ENCODE peak calls at places on chromosomes 13 and 19, in eight cellular contexts. V is H1, Z is tibial artery, E is neural progenitor cell, I is cardiac muscle cell, M is thoracic aorta, D is tibial nerve, Y is pancreas. B is an unnamed sample. For H3K4me1, the result is how much of the 10 kb centered on the place peaks cover.

GRCh38 chr19:44903602-44904425 is 1.8 kb upstream of the APOE start:
- DNase-seq in V (peak), Z (peak), E (peak), I (peak), M (no peak), D (peak), Y (peak), B (no peak)

GRCh38 chr13:61905054-61905453 is 489.4 kb upstream of the PCDH20 start:
- DNase-seq in V (no peak), Z (no peak), E (no peak), I (no peak), M (no peak), D (no peak), Y (no peak), B (no peak)

GRCh38 chr13:95552539-95553270 is at the start of gene CLDN10:
- DNase-seq in V (peak), Z (no peak), E (peak), I (peak), M (no peak), D (no peak), Y (peak), B (peak)

GRCh38 chr19:14023404-14024235 is 4.3 kb upstream of the RLN3 start:
- DNase-seq in V (peak), Z (no peak), E (peak), I (peak), M (no peak), D (no peak), Y (peak), B (no peak)

GRCh38 chr13:110506859-110507566 is 54.5 kb downstream of the RAB20 start:
- DNase-seq in V (no peak), Z (peak), E (no peak), I (peak), M (no peak), D (peak), Y (peak), B (no peak)

GRCh38 chr13:35649162-35649561 is 172.7 kb upstream of the MAB21L1 start:
- DNase-seq in V (no peak), Z (no peak), E (no peak), I (no peak), M (no peak), D (no peak), Y (no peak), B (no peak)

GRCh38 chr13:99495478-99496321 is 5.6 kb upstream of the TM9SF2 start:
- DNase-seq in V (no peak), Z (no peak), E (no peak), I (no peak), M (no peak), D (no peak), Y (no peak), B (no peak)

GRCh38 chr13:72255908-72256307 is 388.9 kb upstream of the DACH1 start:
- DNase-seq in V (peak), Z (no peak), E (peak), I (peak), M (no peak), D (no peak), Y (peak), B (no peak)

GRCh38 chr19:29596885-29597525 is 9.1 kb upstream of the POP4 start:
- DNase-seq in V (no peak), Z (no peak), E (peak), I (peak), M (no peak), D (no peak), Y (no peak), B (no peak)

GRCh38 chr19:57558525-57558924 is 1.1 kb downstream of the ZNF550 start:
- DNase-seq in V (no peak), Z (no peak), E (no peak), I (peak), M (no peak), D (no peak), Y (no peak), B (no peak)

GRCh38 chr13:26074706-26075105 is 22.9 kb upstream of the SHISA2 start:
- DNase-seq in V (no peak), Z (no peak), E (no peak), I (no peak), M (no peak), D (no peak), Y (no peak), B (no peak)

GRCh38 chr13:75173457-75174356 is 308.3 kb downstream of the TBC1D4 start:
- DNase-seq in V (no peak), Z (no peak), E (no peak), I (no peak), M (no peak), D (no peak), Y (no peak), B (no peak)

GRCh38 chr13:108345016-108345415 is 75.5 kb downstream of the TNFSF13B start:
- DNase-seq in V (no peak), Z (no peak), E (peak), I (no peak), M (no peak), D (no peak), Y (no peak), B (no peak)

GRCh38 chr19:5080030-5080644 is 111.2 kb downstream of the KDM4B start:
- DNase-seq in V (no peak), Z (no peak), E (no peak), I (no peak), M (no peak), D (no peak), Y (no peak), B (no peak)

GRCh38 chr19:21709464-21709863 is 57.9 kb downstream of the ZNF100 start:
- DNase-seq in V (no peak), Z (no peak), E (no peak), I (no peak), M (no peak), D (no peak), Y (no peak), B (no peak)

GRCh38 chr19:12580180-12580694 is 29.0 kb upstream of the ZNF564 start:
- DNase-seq in V (no peak), Z (no peak), E (no peak), I (no peak), M (no peak), D (no peak), Y (no peak), B (no peak)

GRCh38 chr19:46890423-46891170 is 29.8 kb downstream of the ARHGAP35 start:
- DNase-seq in V (no peak), Z (no peak), E (no peak), I (no peak), M (no peak), D (no peak), Y (no peak), B (no peak)

GRCh38 chr13:41954226-41954625 is 6.7 kb downstream of the VWA8 start:
- DNase-seq in V (no peak), Z (no peak), E (no peak), I (no peak), M (no peak), D (no peak), Y (no peak), B (no peak)

GRCh38 chr13:57017357-57017756 is 123.4 kb upstream of the PRR20A start:
- DNase-seq in V (no peak), Z (no peak), E (no peak), I (no peak), M (no peak), D (no peak), Y (no peak), B (no peak)

GRCh38 chr13:99083976-99084375 is 106.1 kb upstream of the DOCK9 start:
- DNase-seq in V (no peak), Z (no peak), E (no peak), I (no peak), M (no peak), D (no peak), Y (peak), B (no peak)

GRCh38 chr19:44712864-44713515 is 14.0 kb downstream of the CEACAM16 start:
- DNase-seq in V (no peak), Z (no peak), E (no peak), I (no peak), M (no peak), D (no peak), Y (no peak), B (no peak)

GRCh38 chr13:29892149-29892548 is 41.7 kb upstream of the UBL3 start:
- DNase-seq in V (no peak), Z (no peak), E (no peak), I (no peak), M (no peak), D (no peak), Y (no peak), B (no peak)

DNA sequence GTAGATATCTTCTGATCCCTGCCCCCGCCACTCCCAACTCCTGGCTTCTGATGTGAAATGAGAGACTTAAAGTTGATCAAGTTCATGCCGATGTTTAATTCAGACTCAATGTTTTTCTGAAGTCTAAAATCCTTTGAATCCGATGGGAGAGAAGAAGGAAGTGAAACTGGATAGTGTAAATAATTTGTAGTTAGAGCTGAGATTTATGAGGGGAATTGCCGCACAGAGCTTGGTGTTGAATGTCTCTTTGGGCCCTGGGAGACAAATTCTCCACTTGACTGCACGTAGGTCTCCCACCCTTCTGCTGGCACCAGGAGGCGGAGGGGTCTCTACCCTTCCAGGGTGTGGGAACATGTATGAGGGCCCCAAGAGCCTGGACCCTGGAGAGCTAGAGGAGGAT is 140.9 kb upstream of the SERP2 start:
- DNase-seq in V (no peak), Z (no peak), E (no peak), I (no peak), M (no peak), D (no peak), Y (no peak), B (no peak)
- H3K4me1 ChIP-seq in V (under half), Z (under half), E (under half), I (under half), M (under half), D (half or more), Y (under half), B (under half)

DNA sequence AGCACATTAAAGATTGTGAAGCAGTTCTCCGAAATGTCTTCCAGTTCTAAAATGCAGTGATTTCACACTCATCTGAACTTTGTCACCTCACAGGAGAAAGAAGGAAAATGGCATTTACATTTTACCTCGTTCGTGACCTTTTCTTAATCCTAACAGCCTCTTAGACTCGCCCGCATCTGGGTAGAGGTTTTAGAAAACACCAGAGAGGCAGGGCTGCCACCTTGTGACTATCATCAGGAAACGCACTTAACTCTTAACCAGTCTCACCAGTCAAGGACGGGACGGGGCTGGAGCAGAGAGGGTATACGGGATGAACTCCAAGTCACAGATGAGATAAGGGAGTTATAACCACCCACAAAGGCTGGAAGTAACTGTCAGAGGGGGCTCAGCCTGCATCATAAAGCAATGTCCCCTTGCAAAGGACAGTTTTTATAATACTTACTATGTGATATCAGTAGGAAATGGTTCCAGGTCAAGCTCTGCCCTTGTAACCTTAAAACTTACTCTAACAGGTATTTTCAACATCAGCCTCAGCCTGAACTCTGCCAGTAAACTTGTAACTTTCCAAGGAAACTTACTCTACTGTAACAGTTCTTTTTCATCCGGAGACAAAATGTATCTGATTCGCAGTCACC is 8.6 kb upstream of the CEACAM6 start:
- DNase-seq in V (peak), Z (no peak), E (peak), I (no peak), M (no peak), D (no peak), Y (no peak), B (no peak)
- TF ChIP-seq CTCF in V (peak), Z (peak), E (peak), I (peak), M (no peak), D (no peak), Y (peak), B (peak)

DNA sequence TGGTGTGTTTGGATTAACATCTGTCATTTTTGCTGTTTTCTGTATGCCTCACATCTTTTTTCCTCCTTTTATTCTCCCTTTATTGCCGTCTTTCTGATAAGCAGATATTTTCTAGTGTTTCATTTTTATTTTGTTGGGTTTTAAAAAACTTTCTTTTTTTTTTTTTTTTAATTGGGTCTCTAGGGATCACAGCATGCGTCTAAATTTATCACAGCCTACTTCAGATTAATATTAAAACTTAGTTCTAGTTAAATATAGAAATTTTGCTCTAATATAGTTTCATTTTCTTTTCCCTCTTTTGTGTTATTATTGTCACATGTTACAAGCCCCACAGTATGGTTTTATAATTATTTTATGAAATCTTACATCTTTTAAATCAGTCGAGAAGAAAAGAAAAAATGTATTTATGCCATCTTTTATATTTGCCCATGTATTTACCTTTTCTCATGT is 52.7 kb downstream of the SIPA1L3 start:
- DNase-seq in V (no peak), Z (no peak), E (no peak), I (no peak), M (no peak), D (no peak), Y (no peak), B (no peak)
- H3K27ac ChIP-seq in V (no peak), Z (no peak), E (no peak), I (no peak), M (no peak), D (no peak), Y (no peak), B (no peak)

GRCh38 chr19:10227215-10227971 is 3.7 kb downstream of the S1PR2 start:
- DNase-seq in V (no peak), Z (peak), E (no peak), I (no peak), M (no peak), D (peak), Y (no peak), B (no peak)
- H3K4me1 ChIP-seq in V (under half), Z (under half), E (under half), I (under half), M (under half), D (half or more), Y (under half), B (under half)

DNA sequence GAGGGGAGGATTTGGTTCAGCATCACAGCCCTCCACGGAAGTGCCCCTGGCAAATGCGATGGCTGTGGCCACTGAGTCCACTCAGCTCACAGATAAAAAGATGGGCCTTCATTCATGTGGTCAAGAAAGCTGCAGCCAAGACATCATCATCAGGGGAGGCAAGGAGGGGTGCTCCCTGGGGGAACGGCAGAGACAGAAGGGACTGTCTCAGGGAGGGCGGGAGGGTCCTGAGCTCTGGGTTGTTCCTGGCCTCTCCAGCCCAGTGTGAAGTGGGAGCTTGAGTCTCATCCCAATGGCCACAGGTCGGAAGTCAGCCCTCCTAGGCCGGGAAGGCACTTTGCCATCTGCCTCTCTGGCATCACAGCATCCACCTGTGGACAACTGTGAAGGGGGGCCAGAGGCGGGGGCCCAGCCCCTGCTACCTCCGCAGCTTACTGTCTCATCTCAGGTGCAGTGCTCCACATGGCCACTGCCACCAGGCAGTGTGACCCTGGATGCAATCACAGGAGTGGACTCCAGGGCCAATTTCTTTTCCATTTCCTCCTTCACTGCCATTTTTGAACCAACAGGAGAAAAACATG is 137.8 kb upstream of the SOX1 start:
- DNase-seq in V (no peak), Z (no peak), E (no peak), I (no peak), M (no peak), D (no peak), Y (no peak), B (no peak)
- TF ChIP-seq CTCF in V (no peak), Z (no peak), E (no peak), I (no peak), M (no peak), D (no peak), Y (no peak), B (no peak)

GRCh38 chr19:3098141-3098514 is 4.0 kb downstream of the GNA11 start:
- DNase-seq in V (no peak), Z (no peak), E (no peak), I (no peak), M (no peak), D (no peak), Y (no peak), B (peak)
- H3K27ac ChIP-seq in V (no peak), Z (peak), E (no peak), I (peak), M (peak), D (peak), Y (peak), B (peak)

GRCh38 chr13:21012211-21012610 is 49.2 kb downstream of the LATS2 start:
- DNase-seq in V (no peak), Z (no peak), E (no peak), I (no peak), M (no peak), D (no peak), Y (no peak), B (no peak)
- H3K4me1 ChIP-seq in V (under half), Z (under half), E (under half), I (under half), M (half or more), D (half or more), Y (under half), B (under half)

DNA sequence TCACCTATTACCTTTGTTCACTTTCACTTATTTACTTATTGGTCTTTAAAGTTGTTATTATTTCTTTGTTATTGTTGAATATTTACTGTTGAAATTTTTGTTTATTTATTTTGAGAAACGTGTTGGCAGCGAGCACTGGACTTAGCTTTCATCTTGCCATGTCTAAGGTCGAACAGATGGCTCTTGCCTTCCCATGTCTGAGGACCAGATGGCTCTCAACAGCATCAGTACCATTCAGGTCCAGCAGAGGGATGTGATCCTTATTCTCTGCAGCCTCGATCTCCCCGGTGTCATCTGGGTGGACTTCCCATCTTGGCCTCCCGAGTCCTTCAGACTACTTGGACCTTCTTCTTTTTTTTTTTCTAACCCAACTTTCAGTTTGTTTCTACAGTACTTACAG is 1437.6 kb downstream of the UQCRFS1 start:
- DNase-seq in V (no peak), Z (no peak), E (no peak), I (no peak), M (no peak), D (no peak), Y (no peak), B (no peak)
- TF ChIP-seq CTCF in V (peak), Z (no peak), E (no peak), I (no peak), M (no peak), D (no peak), Y (no peak), B (no peak)

DNA sequence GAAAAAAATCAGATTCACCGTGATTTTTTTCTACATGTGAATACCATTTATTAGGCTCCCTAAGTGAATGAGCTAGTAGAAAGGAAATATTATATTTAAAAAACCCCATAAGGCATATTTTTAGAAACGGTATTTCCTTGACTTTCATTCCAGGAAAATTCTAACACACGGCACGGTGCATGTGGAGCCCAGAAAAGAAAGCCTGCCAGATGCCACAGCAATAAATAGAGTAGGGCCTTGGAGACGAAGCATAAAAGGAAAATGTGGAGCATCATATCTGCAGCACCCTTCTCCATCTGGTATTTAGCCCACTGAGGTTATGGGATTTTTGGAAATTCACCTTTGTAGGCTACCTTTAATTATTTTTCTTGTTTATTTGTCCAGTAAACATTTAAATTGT is 314.4 kb downstream of the ENOX1 start:
- DNase-seq in V (no peak), Z (no peak), E (no peak), I (peak), M (no peak), D (no peak), Y (no peak), B (no peak)
- H3K27ac ChIP-seq in V (no peak), Z (no peak), E (no peak), I (peak), M (no peak), D (no peak), Y (no peak), B (no peak)

GRCh38 chr19:18490719-18491118 is 31.2 kb downstream of the ELL start:
- DNase-seq in V (no peak), Z (no peak), E (no peak), I (no peak), M (no peak), D (no peak), Y (no peak), B (peak)

GRCh38 chr19:18488838-18489626 is 32.8 kb downstream of the ELL start:
- DNase-seq in V (peak), Z (no peak), E (peak), I (peak), M (no peak), D (no peak), Y (peak), B (peak)

GRCh38 chr19:18487576-18488402 is 34.1 kb downstream of the ELL start:
- DNase-seq in V (no peak), Z (no peak), E (no peak), I (no peak), M (no peak), D (no peak), Y (no peak), B (no peak)

GRCh38 chr19:18488403-18488723 is 33.5 kb downstream of the ELL start:
- DNase-seq in V (no peak), Z (no peak), E (no peak), I (no peak), M (no peak), D (no peak), Y (no peak), B (peak)

GRCh38 chr19:18489627-18490184 is 32.2 kb downstream of the ELL start:
- DNase-seq in V (no peak), Z (no peak), E (no peak), I (no peak), M (no peak), D (no peak), Y (no peak), B (peak)
- H3K4me1 ChIP-seq in V (under half), Z (under half), E (under half), I (under half), M (half or more), D (half or more), Y (under half), B (under half)

B was measured in RWPE2.